ENCODE peak calls at places on chromosomes 6 and 20, in four cellular contexts. I, X, J and A are unnamed samples. For H3K4me1, the result is how much of the 10 kb centered on the place peaks cover.

GRCh38 chr6:101391772-101392560 is 1.5 kb upstream of the GRIK2 start:
- DNase-seq in I (no peak), X (no peak), J (no peak), A (no peak)

GRCh38 chr6:167907837-167908681 is 81.3 kb downstream of the AFDN start:
- DNase-seq in I (peak), X (no peak), J (no peak), A (peak)

GRCh38 chr6:111469543-111469942 is 13.5 kb downstream of the REV3L start:
- DNase-seq in I (no peak), X (no peak), J (no peak), A (no peak)

GRCh38 chr6:73586416-73586974 is 65.7 kb upstream of the EEF1A1 start:
- DNase-seq in I (no peak), X (no peak), J (no peak), A (peak)

GRCh38 chr6:101146389-101146788 is 247.1 kb upstream of the GRIK2 start:
- DNase-seq in I (no peak), X (no peak), J (no peak), A (no peak)

GRCh38 chr6:163600331-163600730 is 185.8 kb downstream of the QKI start:
- DNase-seq in I (no peak), X (no peak), J (no peak), A (no peak)

GRCh38 chr6:157538163-157538562 is 157.2 kb downstream of the ZDHHC14 start:
- DNase-seq in I (no peak), X (no peak), J (no peak), A (no peak)

GRCh38 chr20:23156170-23156841 is 70.2 kb upstream of the CD93 start:
- DNase-seq in I (peak), X (peak), J (no peak), A (peak)

GRCh38 chr6:168277274-168277669 is 42.3 kb downstream of the DACT2 start:
- DNase-seq in I (no peak), X (no peak), J (no peak), A (no peak)

GRCh38 chr20:63206878-63207277 is 9.1 kb downstream of the YTHDF1 start:
- DNase-seq in I (no peak), X (no peak), J (no peak), A (no peak)

GRCh38 chr6:54291146-54291545 is 17.1 kb upstream of the TINAG start:
- DNase-seq in I (no peak), X (no peak), J (no peak), A (peak)

GRCh38 chr6:119390276-119390793 is 40.8 kb upstream of the MAN1A1 start:
- DNase-seq in I (no peak), X (no peak), J (no peak), A (no peak)

GRCh38 chr6:28634406-28634757 is 108.7 kb downstream of the GPX5 start:
- DNase-seq in I (no peak), X (no peak), J (no peak), A (no peak)
- TF ChIP-seq JUN in I (no peak), X (no peak), J (no peak), A (no peak)

DNA sequence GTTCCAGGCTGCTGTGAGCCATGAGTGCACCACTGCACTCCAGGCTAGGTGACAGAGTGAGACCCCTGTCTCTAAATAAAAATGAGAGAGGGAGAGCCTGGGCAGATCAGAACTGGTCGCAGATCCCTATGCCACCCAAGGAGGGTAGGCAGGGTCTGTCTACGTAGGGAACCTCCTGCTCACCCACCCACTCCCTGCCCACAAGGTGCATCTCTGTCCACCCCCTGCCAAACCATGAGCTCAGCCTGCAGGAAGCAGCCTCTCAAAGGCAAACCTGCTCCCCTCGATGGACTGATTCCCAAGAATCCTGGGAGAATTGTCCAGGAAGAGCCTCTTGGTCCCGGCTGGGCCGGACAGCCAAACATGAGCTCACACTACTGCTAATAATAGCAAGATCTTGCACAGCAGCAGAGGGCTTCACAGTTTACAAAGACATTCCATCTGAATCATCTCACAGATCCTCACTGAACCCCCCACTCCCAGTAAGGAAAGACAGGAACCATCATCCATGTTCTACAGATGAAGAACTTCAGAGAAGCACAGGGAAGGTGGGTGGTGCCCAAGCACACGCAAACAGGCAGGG is 27.8 kb upstream of the TLDC2 start:
- DNase-seq in I (no peak), X (no peak), J (no peak), A (peak)
- H3K9ac ChIP-seq in I (no peak), X (no peak), J (no peak), A (peak)

GRCh38 chr20:57672953-57673575 is 36.8 kb downstream of the PMEPA1 start:
- DNase-seq in I (no peak), X (no peak), J (no peak), A (no peak)
- H3K4me1 ChIP-seq in I (under half), X (under half), J (under half), A (under half)

DNA sequence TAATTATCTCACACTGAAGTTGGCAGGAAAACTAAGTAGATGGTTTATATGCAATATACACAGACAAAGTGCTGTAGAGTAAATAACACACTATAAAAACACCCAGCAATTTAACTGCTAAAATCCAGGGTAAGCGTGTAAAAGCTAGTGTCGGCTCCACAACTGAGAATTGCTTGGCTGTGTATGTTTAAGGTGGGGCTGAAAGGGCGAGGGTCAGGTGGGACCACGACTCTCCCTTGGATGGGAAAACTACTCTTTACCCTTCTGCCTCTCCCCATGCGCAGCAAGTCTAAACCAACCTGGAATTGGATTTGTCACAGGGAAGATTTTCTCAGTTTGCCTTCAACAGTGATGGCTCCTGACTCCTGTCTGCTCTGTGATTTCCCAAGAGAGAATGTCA is 147.0 kb upstream of the MARCKS start:
- DNase-seq in I (no peak), X (no peak), J (no peak), A (no peak)
- TF ChIP-seq JUN in I (no peak), X (no peak), J (no peak), A (no peak)